ENCODE peak calls at places on chromosomes 13 and 19, in four cellular contexts. G is cardiac muscle cell, S is right atrium auricular region, B is gastrocnemius medialis. H is an unnamed sample.

GRCh38 chr13:30750036-30750435 is 14.7 kb downstream of the ALOX5AP start:
- DNase-seq in G (no peak), S (no peak), B (no peak), H (no peak)

GRCh38 chr13:110775576-110775975 is 62.1 kb downstream of the ING1 start:
- DNase-seq in G (no peak), S (no peak), B (no peak), H (no peak)

GRCh38 chr19:46297700-46298476 is 1.0 kb downstream of the HIF3A start:
- DNase-seq in S (peak; percentile 91), G (peak; percentile 92), B (peak; percentile 63), H (peak; percentile 63)

GRCh38 chr13:23509781-23510543 is 60.2 kb upstream of the TNFRSF19 start:
- DNase-seq in S (no peak), B (no peak), G (peak; percentile 69), H (no peak)

GRCh38 chr19:12333162-12334159 is at the start of gene ZNF563:
- DNase-seq in S (peak; percentile 99), G (peak; percentile 96), B (peak; percentile 93), H (peak; percentile 98)

GRCh38 chr13:23506821-23507210 is 63.4 kb upstream of the TNFRSF19 start:
- DNase-seq in S (no peak), B (no peak), G (peak; percentile 81), H (no peak)

GRCh38 chr13:43036386-43037220 is 13.2 kb downstream of the DNAJC15 start:
- DNase-seq in S (no peak), G (peak; percentile 84), B (no peak), H (peak; percentile 61)

GRCh38 chr13:52809310-52809769 is 39.1 kb downstream of the PCDH8 start:
- DNase-seq in G (peak; percentile 70), S (no peak), B (no peak), H (no peak)

GRCh38 chr19:30332445-30333234 is 39.5 kb upstream of the ZNF536 start:
- DNase-seq in S (no peak), B (no peak), G (no peak), H (no peak)

GRCh38 chr13:97855570-97855970 is 97.9 kb upstream of the IPO5 start:
- DNase-seq in B (no peak), G (peak; percentile 92), S (no peak), H (no peak)

GRCh38 chr13:52815330-52815729 is 33.1 kb downstream of the PCDH8 start:
- DNase-seq in G (no peak), S (no peak), B (no peak), H (no peak)

GRCh38 chr19:41597600-41598041 is 21.7 kb downstream of the CEACAM21 start:
- DNase-seq in B (no peak), G (peak; percentile 76), S (peak; percentile 85), H (no peak)

GRCh38 chr13:28204690-28205443 is 66.5 kb downstream of the PAN3 start:
- DNase-seq in G (no peak), S (no peak), B (no peak), H (no peak)

GRCh38 chr13:31904941-31905824 is 126.4 kb upstream of the FRY start:
- DNase-seq in G (no peak), B (no peak), S (no peak), H (no peak)

GRCh38 chr19:44438441-44438840 is 9.8 kb downstream of the ZNF229 start:
- DNase-seq in S (no peak), B (no peak), G (no peak), H (no peak)

GRCh38 chr19:58196911-58197616 is 14.2 kb downstream of the ZNF274 start:
- DNase-seq in G (peak; percentile 30), B (no peak), S (no peak), H (no peak)

GRCh38 chr19:52270266-52270885 is 989 bp downstream of the ZNF766 start:
- DNase-seq in B (no peak), S (no peak), G (no peak), H (no peak)

GRCh38 chr19:50646074-50646807 is 3.0 kb upstream of the C19orf81 start:
- DNase-seq in G (peak; percentile 89), B (no peak), S (no peak), H (no peak)

GRCh38 chr13:101523732-101524131 is 71.3 kb downstream of the ITGBL1 start:
- DNase-seq in S (peak; percentile 65), B (peak; percentile 20), G (peak; percentile 24), H (no peak)

GRCh38 chr13:90315061-90315460 is 1032.4 kb upstream of the MIR17HG start:
- DNase-seq in S (no peak), B (no peak), G (no peak), H (no peak)

GRCh38 chr13:40318366-40318765 is 348.1 kb downstream of the FOXO1 start:
- DNase-seq in B (peak; percentile 82), S (no peak), G (peak; percentile 25), H (peak; percentile 53)

GRCh38 chr19:30795727-30796126 is 423.5 kb downstream of the ZNF536 start:
- DNase-seq in B (no peak), S (no peak), G (no peak), H (no peak)

GRCh38 chr19:6536138-6536671 is 5.4 kb downstream of the TNFSF9 start:
- DNase-seq in S (no peak), G (peak; percentile 33), B (no peak), H (peak; percentile 71)

GRCh38 chr13:75294110-75294509 is 187.9 kb downstream of the TBC1D4 start:
- DNase-seq in S (no peak), B (no peak), G (no peak), H (no peak)

GRCh38 chr13:47215741-47216140 is 318.9 kb upstream of the HTR2A start:
- DNase-seq in G (peak; percentile 92), S (no peak), B (no peak), H (no peak)

GRCh38 chr13:46354143-46355087 is 32.6 kb downstream of the RUBCNL start:
- DNase-seq in S (no peak), G (peak; percentile 90), B (no peak), H (no peak)

GRCh38 chr19:33849551-33850147 is 53.0 kb downstream of the KCTD15 start:
- DNase-seq in G (no peak), S (peak; percentile 40), B (no peak), H (no peak)

GRCh38 chr13:83980322-83980721 is 98.0 kb upstream of the SLITRK1 start:
- DNase-seq in B (no peak), S (no peak), G (no peak), H (no peak)

GRCh38 chr13:20997301-20998061 is 63.9 kb downstream of the LATS2 start:
- DNase-seq in S (peak; percentile 57), B (no peak), G (peak; percentile 96), H (peak; percentile 71)

GRCh38 chr19:48152552-48152951 is 17.6 kb downstream of the LIG1 start:
- DNase-seq in G (peak; percentile 68), S (peak; percentile 79), B (peak; percentile 12), H (peak; percentile 83)

GRCh38 chr13:50323440-50324070 is 308.3 kb downstream of the KCNRG start:
- DNase-seq in B (no peak), S (no peak), G (peak; percentile 70), H (no peak)

GRCh38 chr19:16598848-16599247 is 26.6 kb upstream of the SLC35E1 start:
- DNase-seq in G (no peak), B (no peak), S (no peak), H (no peak)
- H3K4me1 ChIP-seq in G (peaks cover 16% of the 10 kb centered on the region), B (peaks cover 50% of the 10 kb centered on the region), S (no peaks in the 10 kb centered on the region), H (no peaks in the 10 kb centered on the region)

GRCh38 chr19:4380254-4380727 is 20.1 kb downstream of the SH3GL1 start:
- DNase-seq in G (no peak), S (no peak), B (no peak), H (no peak)

GRCh38 chr19:4376991-4377781 is 23.2 kb downstream of the SH3GL1 start:
- DNase-seq in S (no peak), G (no peak), B (peak; percentile 77), H (peak; percentile 53)

GRCh38 chr19:4379383-4380253 is 20.7 kb downstream of the SH3GL1 start:
- DNase-seq in S (no peak), G (peak; percentile 63), B (peak; percentile 82), H (no peak)

GRCh38 chr19:4376245-4376990 is 23.9 kb downstream of the SH3GL1 start:
- DNase-seq in G (no peak), B (no peak), S (no peak), H (no peak)

DNA sequence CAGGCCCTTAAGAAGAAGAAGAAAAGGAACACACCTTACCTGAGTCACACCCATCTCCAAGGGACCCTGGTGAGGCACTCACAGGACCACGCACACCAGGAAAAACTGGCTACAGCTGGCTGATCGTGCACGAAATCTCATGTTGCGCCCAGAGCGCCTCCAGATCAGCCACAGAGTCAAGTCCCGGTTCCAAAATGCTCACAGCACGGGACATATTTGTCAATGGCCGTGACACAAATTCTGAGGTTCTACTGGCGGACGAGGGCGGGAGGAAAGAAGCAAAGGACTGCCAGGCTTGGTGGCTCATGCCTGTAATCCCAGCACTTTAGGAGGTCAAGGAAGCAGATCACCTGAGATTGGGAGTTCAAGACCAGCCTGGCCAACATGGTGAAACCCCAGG is 21.5 kb downstream of the SH3GL1 start:
- DNase-seq in G (no peak), S (no peak), B (no peak), H (no peak)
- H3K4me1 ChIP-seq in G (peaks cover 29% of the 10 kb centered on the region), S (no peaks in the 10 kb centered on the region), B (peaks cover 64% of the 10 kb centered on the region), H (peaks cover 6% of the 10 kb centered on the region)

GRCh38 chr13:73948848-73949529 is 185.2 kb downstream of the KLF12 start:
- DNase-seq in B (no peak), G (no peak), S (no peak), H (no peak)

GRCh38 chr13:73943137-73943964 is 190.9 kb downstream of the KLF12 start:
- DNase-seq in B (no peak), S (no peak), G (no peak), H (no peak)

GRCh38 chr13:73945371-73945770 is 188.8 kb downstream of the KLF12 start:
- DNase-seq in G (peak; percentile 27), S (no peak), B (no peak), H (no peak)

GRCh38 chr13:73943965-73944233 is 190.3 kb downstream of the KLF12 start:
- DNase-seq in B (no peak), S (no peak), G (no peak), H (no peak)

DNA sequence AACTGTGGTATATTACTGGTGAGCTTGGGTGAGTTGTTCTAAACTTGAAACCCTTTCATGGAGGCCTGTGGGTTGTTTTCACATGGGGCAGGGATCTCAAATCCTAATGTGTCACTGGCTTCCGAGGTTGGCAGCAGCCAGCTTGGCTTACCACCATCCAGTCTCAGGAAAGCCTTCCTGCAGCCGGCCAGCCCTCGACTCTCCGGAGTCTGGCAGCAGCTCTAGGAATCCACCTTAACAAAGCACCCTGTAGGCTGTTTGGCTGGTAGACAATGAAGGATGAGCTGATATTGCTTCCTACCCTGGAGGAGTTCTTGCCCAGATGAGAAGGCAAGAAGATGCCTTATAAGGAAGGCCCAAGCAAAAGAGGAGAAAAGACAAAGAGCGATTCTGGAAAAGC is 188.3 kb downstream of the KLF12 start:
- DNase-seq in B (peak; percentile 18), S (no peak), G (no peak), H (peak; percentile 57)
- H3K4me1 ChIP-seq in B (peaks cover 17% of the 10 kb centered on the region), S (no peaks in the 10 kb centered on the region), G (peaks cover 8% of the 10 kb centered on the region), H (no peaks in the 10 kb centered on the region)

GRCh38 chr19:10552596-10553053 is 8.9 kb downstream of the ATG4D start:
- DNase-seq in G (peak; percentile 26), S (no peak), B (no peak), H (no peak)

GRCh38 chr19:10554760-10555612 is 10.8 kb downstream of the KRI1 start:
- DNase-seq in B (no peak), G (no peak), S (no peak), H (no peak)

GRCh38 chr19:10553087-10553667 is 9.5 kb downstream of the ATG4D start:
- DNase-seq in G (no peak), B (no peak), S (no peak), H (no peak)

GRCh38 chr19:10555613-10555979 is 10.2 kb downstream of the KRI1 start:
- DNase-seq in G (no peak), B (no peak), S (no peak), H (no peak)

GRCh38 chr19:10553943-10554381 is 10.3 kb downstream of the ATG4D start:
- DNase-seq in G (no peak), S (no peak), B (no peak), H (peak; percentile 57)
- H3K4me1 ChIP-seq in G (no peaks in the 10 kb centered on the region), S (no peaks in the 10 kb centered on the region), B (no peaks in the 10 kb centered on the region), H (no peaks in the 10 kb centered on the region)